ENCODE peak calls at places on chromosomes 4 and X, in five cellular contexts. One of them, this sample, is unnamed.

GRCh38 chr4:40264497-40264896 is 67.7 kb downstream of the RHOH start:
- DNase-seq in PC-3: no peak
- DNase-seq in MM.1S: no peak
- DNase-seq in GM23248: peak; percentile 73
- DNase-seq in HCT116: no peak
- DNase-seq in this sample: no peak

GRCh38 chr4:109945056-109945455 is 32.4 kb downstream of the EGF start:
- DNase-seq in PC-3: peak; percentile 30
- DNase-seq in GM23248: peak; percentile 34
- DNase-seq in HCT116: no peak
- DNase-seq in MM.1S: no peak
- DNase-seq in this sample: no peak

GRCh38 chr4:177283167-177283566 is 26.5 kb upstream of the NEIL3 start:
- DNase-seq in GM23248: peak; percentile 70
- DNase-seq in MM.1S: no peak
- DNase-seq in HCT116: no peak
- DNase-seq in PC-3: no peak
- DNase-seq in this sample: no peak

GRCh38 chr4:33037464-33037863 is 2317.3 kb downstream of the PCDH7 start:
- DNase-seq in GM23248: no peak
- DNase-seq in PC-3: no peak
- DNase-seq in MM.1S: no peak
- DNase-seq in HCT116: no peak
- DNase-seq in this sample: peak; percentile 20

GRCh38 chr4:107712236-107712635 is 7.8 kb downstream of the PAPSS1 start:
- DNase-seq in PC-3: peak; percentile 56
- DNase-seq in GM23248: no peak
- DNase-seq in HCT116: no peak
- DNase-seq in MM.1S: no peak
- DNase-seq in this sample: no peak

GRCh38 chr4:77783881-77784280 is 35.3 kb downstream of the CNOT6L start:
- DNase-seq in HCT116: no peak
- DNase-seq in PC-3: no peak
- DNase-seq in MM.1S: no peak
- DNase-seq in GM23248: no peak
- DNase-seq in this sample: no peak

GRCh38 chr4:107035711-107036601 is at the start of gene DKK2:
- DNase-seq in HCT116: no peak
- DNase-seq in PC-3: no peak
- DNase-seq in GM23248: peak; percentile 76
- DNase-seq in MM.1S: no peak
- DNase-seq in this sample: peak; percentile 66

GRCh38 chr4:87451537-87451936 is 29.2 kb downstream of the NUDT9 start:
- DNase-seq in PC-3: no peak
- DNase-seq in MM.1S: no peak
- DNase-seq in HCT116: no peak
- DNase-seq in GM23248: no peak
- DNase-seq in this sample: no peak

GRCh38 chrX:101659601-101660063 is at the start of gene ARMCX2:
- DNase-seq in HCT116: no peak
- DNase-seq in PC-3: no peak
- DNase-seq in MM.1S: no peak
- DNase-seq in GM23248: peak; percentile 79
- DNase-seq in this sample: peak; percentile 64

GRCh38 chrX:19373034-19373891 is 29.5 kb downstream of the PDHA1 start:
- DNase-seq in PC-3: no peak
- DNase-seq in MM.1S: no peak
- DNase-seq in GM23248: no peak
- DNase-seq in HCT116: no peak
- DNase-seq in this sample: peak; percentile 13

GRCh38 chr4:152265149-152265621 is 270.7 kb downstream of the FBXW7 start:
- DNase-seq in MM.1S: no peak
- DNase-seq in HCT116: no peak
- DNase-seq in PC-3: peak; percentile 94
- DNase-seq in GM23248: no peak
- DNase-seq in this sample: no peak

GRCh38 chr4:19776021-19776459 is 475.7 kb upstream of the SLIT2 start:
- DNase-seq in GM23248: peak; percentile 89
- DNase-seq in PC-3: peak; percentile 96
- DNase-seq in HCT116: peak; percentile 84
- DNase-seq in MM.1S: no peak
- DNase-seq in this sample: peak; percentile 15

GRCh38 chrX:136168929-136169735 is 21.8 kb downstream of the FHL1 start:
- DNase-seq in HCT116: no peak
- DNase-seq in MM.1S: no peak
- DNase-seq in GM23248: peak; percentile 86
- DNase-seq in PC-3: peak; percentile 39
- DNase-seq in this sample: peak; percentile 84

GRCh38 chr4:44210750-44211149 is 237.9 kb downstream of the KCTD8 start:
- DNase-seq in HCT116: no peak
- DNase-seq in GM23248: no peak
- DNase-seq in PC-3: no peak
- DNase-seq in MM.1S: no peak
- DNase-seq in this sample: no peak

GRCh38 chrX:19457662-19458061 is 57.6 kb downstream of the MAP3K15 start:
- DNase-seq in MM.1S: no peak
- DNase-seq in HCT116: no peak
- DNase-seq in PC-3: no peak
- DNase-seq in GM23248: no peak
- DNase-seq in this sample: no peak

GRCh38 chrX:57964975-57965374 is 54.7 kb upstream of the ZXDA start:
- DNase-seq in PC-3: peak; percentile 9
- DNase-seq in HCT116: no peak
- DNase-seq in GM23248: no peak
- DNase-seq in MM.1S: no peak
- DNase-seq in this sample: no peak
- TF ChIP-seq EZH2phosphoT487 in PC-3: no peak
- TF ChIP-seq EZH2phosphoT487 in HCT116: no peak
- TF ChIP-seq EZH2phosphoT487 in GM23248: no peak
- TF ChIP-seq EZH2phosphoT487 in MM.1S: no peak
- TF ChIP-seq EZH2phosphoT487 in this sample: no peak

DNA sequence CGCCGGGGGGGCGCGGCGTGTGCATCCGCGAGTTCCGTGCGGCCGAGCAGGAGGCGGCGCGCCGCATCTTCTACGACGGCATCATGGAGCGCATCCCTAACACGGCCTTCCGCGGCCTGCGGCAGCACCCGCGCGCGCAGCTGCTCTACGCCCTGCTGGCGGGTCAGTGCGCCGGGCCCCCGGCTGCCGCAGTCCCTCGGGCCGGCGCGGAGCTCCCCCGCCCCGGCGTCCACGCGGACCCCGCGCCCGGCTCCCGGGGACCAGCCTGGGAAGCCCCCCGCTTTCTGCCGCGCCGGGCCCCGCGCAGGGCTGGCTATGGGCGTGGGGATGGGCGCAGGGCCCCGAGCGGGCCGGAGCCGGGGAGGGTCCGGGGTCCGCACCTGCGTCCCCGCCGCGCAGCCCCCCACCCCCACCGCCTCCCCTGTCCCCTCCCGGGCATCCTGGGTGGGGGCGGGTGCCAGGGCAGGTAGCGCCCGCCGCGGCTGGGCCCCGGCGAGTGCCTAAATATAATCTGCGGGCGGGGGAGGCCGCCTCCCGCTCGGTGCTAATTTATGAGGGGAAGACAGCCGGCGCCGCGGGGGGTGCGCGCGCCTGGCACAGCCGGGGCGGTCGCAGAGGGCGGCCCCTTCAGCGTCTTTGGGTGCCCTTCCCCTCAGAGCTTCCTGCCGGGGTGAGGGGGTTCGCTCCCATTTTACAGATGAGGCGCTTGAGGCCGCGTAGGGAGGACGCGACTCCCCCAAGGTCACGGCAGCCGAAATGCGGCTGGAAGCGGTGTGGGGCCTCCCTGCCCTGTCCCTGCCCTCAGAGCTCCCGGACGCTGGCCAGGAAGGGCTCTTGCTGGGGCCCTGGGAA is 825 bp downstream of the NAT8L start:
- DNase-seq in PC-3: no peak
- DNase-seq in HCT116: no peak
- DNase-seq in GM23248: peak; percentile 56
- DNase-seq in MM.1S: no peak
- DNase-seq in this sample: peak; percentile 68
- TF ChIP-seq EZH2 in PC-3: no peak
- TF ChIP-seq EZH2 in HCT116: no peak
- TF ChIP-seq EZH2 in GM23248: peak; percentile 39
- TF ChIP-seq EZH2 in MM.1S: no peak
- TF ChIP-seq EZH2 in this sample: peak; percentile 92

GRCh38 chr4:7652451-7652871 is 217.7 kb upstream of the PSAPL1 start:
- DNase-seq in PC-3: no peak
- DNase-seq in MM.1S: no peak
- DNase-seq in GM23248: no peak
- DNase-seq in HCT116: no peak
- DNase-seq in this sample: no peak

GRCh38 chr4:7652906-7653305 is 218.2 kb upstream of the PSAPL1 start:
- DNase-seq in PC-3: no peak
- DNase-seq in GM23248: no peak
- DNase-seq in MM.1S: no peak
- DNase-seq in HCT116: no peak
- DNase-seq in this sample: no peak

GRCh38 chr4:7650606-7651400 is 216.1 kb upstream of the PSAPL1 start:
- DNase-seq in HCT116: peak; percentile 16
- DNase-seq in PC-3: peak; percentile 62
- DNase-seq in GM23248: peak; percentile 14
- DNase-seq in MM.1S: no peak
- DNase-seq in this sample: peak; percentile 86

GRCh38 chr4:7652006-7652405 is 217.3 kb upstream of the PSAPL1 start:
- DNase-seq in PC-3: no peak
- DNase-seq in HCT116: no peak
- DNase-seq in GM23248: no peak
- DNase-seq in MM.1S: no peak
- DNase-seq in this sample: no peak

GRCh38 chr4:7651461-7651921 is 216.8 kb upstream of the PSAPL1 start:
- DNase-seq in MM.1S: no peak
- DNase-seq in HCT116: no peak
- DNase-seq in GM23248: peak; percentile 18
- DNase-seq in PC-3: no peak
- DNase-seq in this sample: peak; percentile 49
- H3K9ac ChIP-seq in MM.1S: no peak overlapping the region
- H3K9ac ChIP-seq in HCT116: no peak overlapping the region
- H3K9ac ChIP-seq in GM23248: no peak overlapping the region
- H3K9ac ChIP-seq in PC-3: no peak overlapping the region
- H3K9ac ChIP-seq in this sample: no peak overlapping the region

DNA sequence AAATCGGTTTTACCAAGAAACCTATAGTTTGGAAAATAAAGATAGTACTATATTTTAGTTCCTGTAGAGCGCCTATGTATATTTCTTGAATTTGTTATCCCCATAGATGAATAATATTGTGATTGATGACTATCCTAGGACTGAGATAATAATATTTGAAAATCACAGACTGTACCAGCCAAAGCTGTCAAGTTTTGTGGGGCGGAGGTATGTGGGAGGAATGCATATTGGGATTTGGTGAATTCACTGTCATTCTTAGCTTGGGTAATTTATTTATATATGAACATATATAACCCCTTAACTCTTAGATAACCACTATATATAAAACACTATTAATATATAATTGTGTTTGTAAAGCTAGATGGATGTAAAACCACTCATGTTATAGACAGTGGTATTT is 205.5 kb upstream of the ARSJ start:
- DNase-seq in HCT116: no peak
- DNase-seq in PC-3: no peak
- DNase-seq in MM.1S: no peak
- DNase-seq in GM23248: no peak
- DNase-seq in this sample: no peak
- TF ChIP-seq EZH2phosphoT487 in HCT116: no peak
- TF ChIP-seq EZH2phosphoT487 in PC-3: no peak
- TF ChIP-seq EZH2phosphoT487 in MM.1S: no peak
- TF ChIP-seq EZH2phosphoT487 in GM23248: no peak
- TF ChIP-seq EZH2phosphoT487 in this sample: no peak